ENCODE peak calls at places on chromosome X, in six cellular contexts. U is psoas muscle; Q is breast epithelium; V is CD8-positive, alpha-beta T cell; I is fibroblast of lung; F is pancreas. D is an unnamed sample.
A peak's percentile ranks its signal among the peaks of the same experiment; 100 is the strongest.

GRCh38 chrX:32448320-32448719 is 763.0 kb downstream of the DMD start:
- DNase-seq in Q (no peak), F (no peak), V (no peak), U (no peak), I (no peak), D (no peak)

GRCh38 chrX:17020828-17021821 is 74.7 kb downstream of the REPS2 start:
- DNase-seq in Q (no peak), U (no peak), I (no peak), F (no peak), V (no peak), D (no peak)

GRCh38 chrX:44874481-44875184 is 1.6 kb downstream of the KDM6A start:
- DNase-seq in V (peak; percentile 39), Q (no peak), U (no peak), I (peak; percentile 57), F (no peak), D (no peak)

GRCh38 chrX:31314921-31315320 is 243.1 kb upstream of the FTHL17 start:
- DNase-seq in V (no peak), I (peak; percentile 70), Q (no peak), F (no peak), U (no peak), D (no peak)

GRCh38 chrX:108131471-108131870 is 39.9 kb downstream of the ATG4A start:
- DNase-seq in V (no peak), U (no peak), F (no peak), I (peak; percentile 79), Q (no peak), D (no peak)

GRCh38 chrX:17377047-17377692 is 2.2 kb downstream of the NHS start:
- DNase-seq in V (no peak), F (no peak), Q (peak; percentile 40), I (peak; percentile 68), U (peak; percentile 57), D (peak; percentile 17)

GRCh38 chrX:51568586-51568985 is 50.1 kb downstream of the CENPVL3 start:
- DNase-seq in Q (no peak), U (no peak), V (no peak), F (no peak), I (peak; percentile 57), D (no peak)

GRCh38 chrX:38212246-38212645 is 8.4 kb downstream of the SRPX start:
- DNase-seq in Q (no peak), I (peak; percentile 43), F (no peak), U (no peak), V (no peak), D (no peak)

GRCh38 chrX:111511477-111511876 is at the start of gene SERTM2:
- DNase-seq in V (no peak), I (peak; percentile 47), U (no peak), F (no peak), Q (no peak), D (no peak)

GRCh38 chrX:155094468-155095061 is 23.3 kb downstream of the BRCC3 start:
- DNase-seq in Q (no peak), F (no peak), I (peak; percentile 10), V (peak; percentile 23), U (no peak), D (no peak)

GRCh38 chrX:29490606-29491005 is 724.8 kb upstream of the MAGEB2 start:
- DNase-seq in Q (no peak), V (no peak), U (no peak), F (no peak), I (no peak), D (no peak)

GRCh38 chrX:104522386-104522785 is 43.6 kb upstream of the IL1RAPL2 start:
- DNase-seq in I (no peak), U (no peak), Q (no peak), F (no peak), V (no peak), D (no peak)

GRCh38 chrX:20224814-20225487 is 41.8 kb downstream of the RPS6KA3 start:
- DNase-seq in U (no peak), Q (no peak), V (no peak), I (peak; percentile 79), F (no peak), D (no peak)

GRCh38 chrX:31130457-31131215 is 58.8 kb upstream of the FTHL17 start:
- DNase-seq in I (no peak), Q (no peak), F (no peak), U (no peak), V (no peak), D (no peak)

GRCh38 chrX:41153453-41153852 is 68.2 kb downstream of the USP9X start:
- DNase-seq in U (no peak), Q (no peak), V (no peak), I (no peak), F (no peak), D (no peak)

GRCh38 chrX:2498781-2499302 is 1.9 kb downstream of the DHRSX start:
- DNase-seq in I (peak; percentile 23), V (no peak), F (no peak), U (no peak), Q (no peak), D (no peak)

GRCh38 chrX:153580700-153581386 is 18.1 kb downstream of the CCNQ start:
- DNase-seq in V (no peak), I (no peak), Q (no peak), U (no peak), F (no peak), D (no peak)

GRCh38 chrX:148259990-148260389 is 240.4 kb upstream of the AFF2 start:
- DNase-seq in Q (no peak), F (no peak), U (no peak), I (no peak), V (no peak), D (no peak)

GRCh38 chrX:13761606-13762005 is 27.1 kb downstream of the OFD1 start:
- DNase-seq in I (no peak), F (no peak), Q (no peak), V (no peak), U (no peak), D (no peak)

GRCh38 chrX:38375888-38376287 is 23.5 kb downstream of the OTC start:
- DNase-seq in U (no peak), I (no peak), F (no peak), Q (no peak), V (no peak), D (no peak)

GRCh38 chrX:118523920-118524319 is 28.3 kb downstream of the DOCK11 start:
- DNase-seq in U (no peak), I (no peak), V (peak; percentile 54), F (no peak), Q (no peak), D (no peak)

DNA sequence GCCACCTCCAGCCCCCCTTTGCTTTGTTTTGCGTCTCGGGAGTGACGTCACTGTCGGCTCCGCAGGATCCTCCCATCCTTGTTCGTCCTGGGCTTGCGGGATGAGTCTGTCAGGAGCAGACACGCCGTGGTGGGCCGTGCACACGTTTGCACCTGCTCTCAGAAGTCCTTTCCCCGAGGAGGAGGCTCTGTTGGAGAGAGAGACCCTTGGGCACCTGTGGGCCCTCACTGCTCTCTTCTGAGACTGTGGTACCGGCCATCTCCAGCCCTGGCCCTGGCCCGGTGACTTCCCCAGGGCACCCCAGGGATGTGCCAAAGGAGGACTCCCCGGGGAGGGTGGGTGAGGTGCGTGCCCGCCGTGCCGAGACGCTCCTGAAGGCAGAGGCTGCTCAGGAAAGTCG is 76.1 kb upstream of the PPP2R3B start:
- DNase-seq in F (no peak), I (no peak), U (no peak), V (no peak), Q (no peak), D (no peak)
- H3K9me3 ChIP-seq in F (no peaks in the 10 kb centered on the region), I (peaks cover 4% of the 10 kb centered on the region), U (no peaks in the 10 kb centered on the region), V (no peaks in the 10 kb centered on the region), Q (no peaks in the 10 kb centered on the region), D (no peaks in the 10 kb centered on the region)

DNA sequence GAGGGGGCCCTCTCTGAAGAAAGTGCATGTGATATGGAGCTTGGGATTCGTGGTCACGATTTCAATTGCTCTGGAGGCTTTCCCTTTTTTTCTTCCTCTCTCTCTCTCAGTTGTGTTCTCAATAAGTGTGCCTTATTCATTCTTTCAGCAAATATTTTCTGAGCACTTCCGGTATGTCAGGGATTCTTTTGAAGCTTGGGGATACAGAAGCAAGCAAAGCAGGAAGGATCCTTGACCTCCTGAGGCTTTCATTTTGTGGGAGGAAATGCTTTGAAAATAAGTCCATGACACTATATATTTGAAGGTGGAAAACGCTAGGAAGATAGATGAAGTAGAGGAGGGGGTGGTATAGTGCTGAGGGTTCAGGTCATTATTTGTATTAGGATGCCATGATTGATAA is 12.6 kb upstream of the GABRE start:
- DNase-seq in Q (no peak), U (no peak), F (no peak), V (no peak), I (no peak), D (no peak)
- H3K27ac ChIP-seq in Q (no peak overlapping the region), U (no peak overlapping the region), F (no peak overlapping the region), V (no peak overlapping the region), I (no peak overlapping the region), D (no peak overlapping the region)

GRCh38 chrX:15911729-15912550 is 57.3 kb upstream of the AP1S2 start:
- DNase-seq in V (no peak), F (no peak), Q (no peak), I (no peak), U (no peak), D (no peak)
- TF ChIP-seq CTCF in V (no peak), F (no peak), Q (no peak), I (no peak), U (no peak), D (no peak)

GRCh38 chrX:142999209-142999720 is 26.5 kb upstream of the SPANXN4 start:
- DNase-seq in U (no peak), V (no peak), Q (no peak), I (no peak), F (no peak), D (no peak)

GRCh38 chrX:142998447-142999208 is 27.1 kb upstream of the SPANXN4 start:
- DNase-seq in I (no peak), Q (no peak), F (no peak), U (no peak), V (no peak), D (no peak)

GRCh38 chrX:143002206-143002605 is 23.5 kb upstream of the SPANXN4 start:
- DNase-seq in Q (no peak), F (no peak), U (no peak), V (no peak), I (no peak), D (no peak)
- H3K9me3 ChIP-seq in Q (no peaks in the 10 kb centered on the region), F (no peaks in the 10 kb centered on the region), U (no peaks in the 10 kb centered on the region), V (no peaks in the 10 kb centered on the region), I (no peaks in the 10 kb centered on the region), D (no peaks in the 10 kb centered on the region)